ENCODE peak calls at places on chromosome 1, in seven cellular contexts. M, D, B, P, J, A and I are unnamed samples.

GRCh38 chr1:100387209-100387608 is 34.9 kb downstream of the CDC14A start:
- DNase-seq in M (no peak), D (no peak), B (no peak), P (peak), J (no peak), A (no peak), I (no peak)

GRCh38 chr1:243718893-243719292 is 131.2 kb downstream of the AKT3 start:
- DNase-seq in M (no peak), D (no peak), B (no peak), P (peak), J (no peak), A (no peak), I (peak)

GRCh38 chr1:151680391-151680790 is 36.2 kb downstream of the CELF3 start:
- DNase-seq in M (peak), D (no peak), B (no peak), P (no peak), J (no peak), A (no peak), I (peak)

GRCh38 chr1:181264843-181265242 is 176.3 kb downstream of the IER5 start:
- DNase-seq in M (no peak), D (no peak), B (no peak), P (no peak), J (no peak), A (no peak), I (no peak)

GRCh38 chr1:58584082-58584895 is 7.2 kb upstream of the TACSTD2 start:
- DNase-seq in M (peak), D (no peak), B (peak), P (peak), J (peak), A (no peak), I (peak)

GRCh38 chr1:226763741-226764264 is 24.7 kb upstream of the ITPKB start:
- DNase-seq in M (peak), D (peak), B (no peak), P (peak), J (no peak), A (no peak), I (peak)

GRCh38 chr1:214337536-214337935 is 56.6 kb downstream of the SMYD2 start:
- DNase-seq in M (peak), D (no peak), B (no peak), P (peak), J (no peak), A (no peak), I (peak)

GRCh38 chr1:55277377-55278130 is 62.4 kb upstream of the USP24 start:
- DNase-seq in M (peak), D (peak), B (peak), P (peak), J (peak), A (peak), I (peak)

GRCh38 chr1:31442648-31442994 is 29.6 kb downstream of the SERINC2 start:
- DNase-seq in M (no peak), D (no peak), B (no peak), P (no peak), J (no peak), A (no peak), I (no peak)

DNA sequence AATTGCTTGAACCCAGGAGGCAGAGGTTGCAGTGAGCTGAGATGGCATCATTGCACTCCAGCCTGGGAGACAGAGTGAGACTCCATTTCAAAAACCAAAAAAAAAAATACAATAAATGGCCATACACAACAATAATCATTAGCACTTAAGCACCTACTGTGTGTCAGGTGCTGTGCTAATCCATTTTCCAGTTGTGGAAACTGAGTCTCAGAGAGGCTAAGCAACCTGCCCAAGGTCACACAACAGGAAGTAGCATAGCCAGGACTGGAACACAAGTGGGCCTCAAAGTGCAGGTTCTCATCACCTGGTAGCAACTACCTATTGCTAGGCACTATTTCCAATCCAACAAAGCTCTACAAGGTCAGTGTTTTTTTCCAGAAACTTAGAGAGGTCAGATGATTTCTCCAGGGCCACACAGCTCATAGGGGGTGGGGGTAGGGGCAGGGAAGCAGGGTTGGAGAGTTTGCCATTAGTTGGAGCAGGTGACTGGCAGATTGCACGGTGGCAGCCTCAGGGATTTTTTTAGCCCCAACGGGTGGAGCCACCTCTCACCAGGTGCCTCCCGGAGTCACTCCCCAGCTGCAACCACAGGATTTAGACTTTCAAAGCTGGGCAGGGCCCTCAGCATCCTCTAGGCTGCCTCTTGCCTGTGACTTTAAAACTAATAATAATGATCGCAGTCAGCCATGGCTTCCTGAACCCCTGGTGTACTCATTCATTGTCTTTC is 52.5 kb upstream of the ID3 start:
- DNase-seq in M (no peak), D (peak), B (no peak), P (no peak), J (no peak), A (no peak), I (no peak)
- TF ChIP-seq CTCF in M (no peak), D (no peak), B (no peak), P (no peak), J (no peak), A (no peak), I (no peak)

GRCh38 chr1:239386453-239387303 is at the start of gene CHRM3:
- DNase-seq in M (peak), D (no peak), B (peak), P (peak), J (peak), A (no peak), I (peak)
- TF ChIP-seq CTCF in M (no peak), D (no peak), B (peak), P (no peak), J (no peak), A (no peak), I (peak)

GRCh38 chr1:205353612-205354011 is 3.1 kb downstream of the KLHDC8A start:
- DNase-seq in M (no peak), D (no peak), B (no peak), P (no peak), J (no peak), A (no peak), I (no peak)

GRCh38 chr1:205350124-205350523 is 6.6 kb downstream of the KLHDC8A start:
- DNase-seq in M (no peak), D (no peak), B (no peak), P (no peak), J (no peak), A (peak), I (no peak)

GRCh38 chr1:205354259-205354904 is 2.3 kb downstream of the KLHDC8A start:
- DNase-seq in M (peak), D (peak), B (peak), P (peak), J (peak), A (no peak), I (peak)

GRCh38 chr1:205350626-205351235 is 6.0 kb downstream of the KLHDC8A start:
- DNase-seq in M (no peak), D (no peak), B (no peak), P (no peak), J (no peak), A (no peak), I (no peak)

GRCh38 chr1:205351984-205352713 is 4.6 kb downstream of the KLHDC8A start:
- DNase-seq in M (peak), D (no peak), B (peak), P (no peak), J (no peak), A (no peak), I (no peak)
- TF ChIP-seq CTCF in M (no peak), D (no peak), B (no peak), P (no peak), J (no peak), A (no peak), I (no peak)

GRCh38 chr1:66919063-66919462 is 5.6 kb downstream of the DNAI4 start:
- DNase-seq in M (no peak), D (no peak), B (peak), P (no peak), J (no peak), A (no peak), I (no peak)

GRCh38 chr1:66916320-66916719 is 8.3 kb downstream of the DNAI4 start:
- DNase-seq in M (no peak), D (no peak), B (no peak), P (no peak), J (no peak), A (no peak), I (no peak)

GRCh38 chr1:66919828-66920227 is 4.8 kb downstream of the DNAI4 start:
- DNase-seq in M (no peak), D (no peak), B (peak), P (no peak), J (no peak), A (no peak), I (no peak)

GRCh38 chr1:66917476-66917875 is 7.2 kb downstream of the DNAI4 start:
- DNase-seq in M (no peak), D (no peak), B (no peak), P (no peak), J (no peak), A (no peak), I (no peak)

GRCh38 chr1:66920543-66920942 is 4.1 kb downstream of the DNAI4 start:
- DNase-seq in M (no peak), D (no peak), B (no peak), P (no peak), J (no peak), A (no peak), I (no peak)
- TF ChIP-seq CTCF in M (no peak), D (no peak), B (no peak), P (no peak), J (no peak), A (no peak), I (no peak)

DNA sequence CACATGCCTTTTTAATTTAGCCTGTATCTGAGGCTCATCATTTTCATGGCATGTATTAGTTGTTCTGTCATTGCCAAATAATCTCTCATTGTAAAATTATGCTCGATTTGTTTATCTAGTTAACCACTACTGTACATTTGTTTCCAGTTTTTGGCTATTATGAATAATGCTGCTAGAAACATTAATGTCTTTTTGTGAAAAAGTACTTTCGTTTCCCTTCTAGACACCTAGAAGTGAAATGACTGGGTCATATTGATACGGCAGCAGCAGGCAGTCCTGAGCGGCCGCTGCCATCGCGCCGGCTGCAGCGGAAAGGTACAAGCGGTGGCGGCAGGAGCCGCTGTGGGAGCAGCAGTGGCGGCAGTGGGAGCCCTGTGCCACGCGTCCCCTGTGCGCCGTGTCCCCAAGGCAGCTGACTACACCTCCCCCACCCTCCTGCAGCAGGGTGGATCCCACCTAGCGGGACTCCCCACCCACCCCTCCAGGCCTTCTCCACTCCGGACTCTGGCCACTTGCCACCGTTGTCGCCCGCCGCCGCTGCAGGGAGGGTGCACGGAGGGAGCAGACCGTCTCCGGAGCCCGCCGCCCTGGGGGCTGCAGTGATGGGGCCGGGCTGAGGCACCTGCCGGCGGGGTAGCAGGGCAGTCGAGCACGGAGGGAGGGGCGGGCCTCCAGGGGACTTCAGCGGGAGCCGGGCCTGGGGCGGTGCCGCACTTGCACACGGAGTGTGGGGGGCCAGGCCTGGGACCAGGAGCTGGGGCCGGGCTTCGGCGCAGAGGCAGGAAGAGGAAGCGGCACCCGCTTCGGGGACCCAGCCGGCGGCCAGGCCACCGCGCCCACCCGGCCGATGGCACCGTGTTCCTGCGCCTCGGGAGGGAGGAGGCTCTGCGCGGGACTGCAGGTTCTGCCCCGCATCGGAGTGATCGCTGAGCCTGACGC is 66.8 kb upstream of the RGS7 start:
- DNase-seq in M (no peak), D (no peak), B (no peak), P (peak), J (no peak), A (peak), I (peak)
- TF ChIP-seq CTCF in M (no peak), D (no peak), B (no peak), P (no peak), J (no peak), A (no peak), I (peak)

GRCh38 chr1:11266268-11267074 is 4.1 kb upstream of the MTOR start:
- DNase-seq in M (no peak), D (no peak), B (no peak), P (no peak), J (no peak), A (no peak), I (no peak)

GRCh38 chr1:11262171-11263049 is at the start of gene MTOR:
- DNase-seq in M (peak), D (peak), B (peak), P (peak), J (peak), A (peak), I (peak)
- TF ChIP-seq CTCF in M (no peak), D (no peak), B (peak), P (peak), J (no peak), A (peak), I (peak)

GRCh38 chr1:222167111-222167510 is 380.8 kb downstream of the HHIPL2 start:
- DNase-seq in M (peak), D (no peak), B (peak), P (peak), J (no peak), A (no peak), I (peak)
- TF ChIP-seq CTCF in M (peak), D (no peak), B (peak), P (peak), J (peak), A (no peak), I (peak)

DNA sequence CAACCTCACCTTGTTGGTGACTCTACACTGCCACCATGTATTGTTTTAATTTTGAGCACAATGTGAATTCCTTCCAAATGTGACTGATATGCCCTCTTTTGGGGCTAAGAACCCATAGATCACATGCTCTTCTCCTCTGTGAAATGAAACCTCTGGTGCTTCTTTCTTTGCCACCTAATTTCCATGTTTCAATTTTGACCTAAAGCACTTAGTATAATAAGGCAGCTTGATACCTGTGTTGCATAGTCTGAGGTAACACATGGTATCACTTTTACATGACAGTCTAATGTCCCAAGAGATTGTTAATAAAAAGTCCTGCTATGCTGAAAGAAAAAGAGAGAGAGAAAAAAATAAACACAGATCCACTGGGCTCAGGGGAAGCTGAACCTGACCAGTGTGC is 24.2 kb downstream of the CLEC20A start:
- DNase-seq in M (no peak), D (no peak), B (no peak), P (no peak), J (no peak), A (no peak), I (no peak)
- TF ChIP-seq CTCF in M (no peak), D (no peak), B (no peak), P (no peak), J (no peak), A (no peak), I (no peak)

GRCh38 chr1:96522927-96523326 is 198.7 kb upstream of the PTBP2 start:
- DNase-seq in M (no peak), D (no peak), B (no peak), P (no peak), J (no peak), A (no peak), I (no peak)

GRCh38 chr1:96520542-96520941 is 201.0 kb upstream of the PTBP2 start:
- DNase-seq in M (no peak), D (no peak), B (no peak), P (peak), J (peak), A (no peak), I (no peak)

GRCh38 chr1:96525657-96526613 is 195.6 kb upstream of the PTBP2 start:
- DNase-seq in M (no peak), D (no peak), B (no peak), P (no peak), J (peak), A (no peak), I (no peak)

GRCh38 chr1:96521994-96522760 is 199.4 kb upstream of the PTBP2 start:
- DNase-seq in M (peak), D (no peak), B (no peak), P (peak), J (no peak), A (no peak), I (no peak)

GRCh38 chr1:96524100-96524499 is 197.5 kb upstream of the PTBP2 start:
- DNase-seq in M (no peak), D (no peak), B (no peak), P (no peak), J (no peak), A (no peak), I (no peak)
- TF ChIP-seq CTCF in M (no peak), D (no peak), B (no peak), P (peak), J (no peak), A (no peak), I (no peak)

GRCh38 chr1:67211589-67212563 is 45.6 kb downstream of the IL23R start:
- DNase-seq in M (peak), D (peak), B (peak), P (peak), J (no peak), A (no peak), I (peak)

GRCh38 chr1:67214420-67215174 is 48.3 kb downstream of the IL23R start:
- DNase-seq in M (peak), D (peak), B (peak), P (no peak), J (no peak), A (no peak), I (peak)

GRCh38 chr1:67213948-67214347 is 47.7 kb downstream of the IL23R start:
- DNase-seq in M (no peak), D (no peak), B (no peak), P (no peak), J (no peak), A (no peak), I (no peak)

GRCh38 chr1:67208217-67208616 is 42.0 kb downstream of the IL23R start:
- DNase-seq in M (no peak), D (no peak), B (no peak), P (no peak), J (no peak), A (no peak), I (no peak)

DNA sequence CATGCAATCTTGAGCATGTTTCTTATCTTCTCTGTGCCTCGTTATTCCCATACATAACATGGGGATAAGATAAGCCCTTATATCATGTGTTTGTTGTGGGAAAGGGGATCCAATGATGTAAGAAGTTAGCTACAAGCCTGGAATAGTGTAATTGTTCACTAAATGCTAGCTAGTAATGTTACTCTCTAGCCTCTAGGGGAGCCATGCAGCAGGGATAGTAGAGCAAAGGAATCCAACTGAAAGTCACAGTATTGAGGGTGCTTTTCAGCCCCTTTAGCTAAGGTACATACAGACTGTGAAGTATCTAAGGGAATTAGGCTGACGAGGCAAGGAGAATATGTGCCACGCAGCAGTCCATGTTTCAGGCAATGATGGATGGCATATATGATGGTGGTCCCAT is 46.9 kb downstream of the IL23R start:
- DNase-seq in M (peak), D (no peak), B (no peak), P (no peak), J (no peak), A (no peak), I (peak)
- TF ChIP-seq CTCF in M (peak), D (peak), B (peak), P (peak), J (peak), A (peak), I (peak)